ENCODE peak calls at places on chromosomes 13 and 19, in ten cellular contexts. F is HCT116, A is H1, O is stomach, E is K562, K is breast epithelium, V is suprapubic skin, Y is sigmoid colon, I is upper lobe of left lung, X is prostate gland. R is an unnamed sample.

GRCh38 chr19:36638862-36639510 is 27.7 kb downstream of the ZNF461 start:
- DNase-seq in F (no peak), A (no peak), O (no peak), E (no peak), K (no peak), V (no peak), Y (no peak), I (no peak), X (no peak), R (no peak)

GRCh38 chr19:56980864-56981263 is 138.9 kb upstream of the USP29 start:
- DNase-seq in F (no peak), A (no peak), O (no peak), E (no peak), K (no peak), V (no peak), Y (no peak), I (no peak), X (no peak), R (no peak)

GRCh38 chr19:17790059-17790780 is 4.7 kb upstream of the B3GNT3 start:
- DNase-seq in F (peak; percentile 60), A (no peak), O (peak; percentile 50), E (no peak), K (no peak), V (no peak), Y (no peak), I (no peak), X (no peak), R (no peak)

GRCh38 chr19:35449347-35450043 is 1.4 kb downstream of the FFAR2 start:
- DNase-seq in F (no peak), A (no peak), O (peak; percentile 38), E (no peak), K (no peak), V (no peak), Y (no peak), I (peak; percentile 31), X (peak; percentile 56), R (no peak)

GRCh38 chr13:79799466-79799865 is 318.5 kb downstream of the NDFIP2 start:
- DNase-seq in F (no peak), A (no peak), O (no peak), E (no peak), K (no peak), V (no peak), Y (no peak), I (no peak), X (no peak), R (no peak)

GRCh38 chr13:49265822-49266221 is 18.1 kb downstream of the CDADC1 start:
- DNase-seq in F (no peak), A (no peak), O (no peak), E (no peak), K (no peak), V (no peak), Y (no peak), I (no peak), X (no peak), R (no peak)

GRCh38 chr13:31073859-31074718 is 87.6 kb downstream of the HSPH1 start:
- DNase-seq in F (no peak), A (no peak), O (no peak), E (no peak), K (peak; percentile 17), V (no peak), Y (no peak), I (peak; percentile 50), X (peak; percentile 15), R (no peak)

GRCh38 chr13:50893211-50893852 is 16.3 kb upstream of the RNASEH2B start:
- DNase-seq in F (no peak), A (no peak), O (no peak), E (no peak), K (no peak), V (no peak), Y (no peak), I (no peak), X (no peak), R (no peak)

GRCh38 chr13:113559061-113559460 is 25.5 kb upstream of the TFDP1 start:
- DNase-seq in F (no peak), A (no peak), O (peak; percentile 3), E (no peak), K (no peak), V (no peak), Y (no peak), I (no peak), X (no peak), R (peak; percentile 46)

GRCh38 chr13:97567510-97568243 is 133.7 kb downstream of the RAP2A start:
- DNase-seq in F (peak; percentile 40), A (no peak), O (peak; percentile 61), E (no peak), K (peak; percentile 75), V (peak; percentile 70), Y (no peak), I (peak; percentile 83), X (peak; percentile 43), R (no peak)

GRCh38 chr13:113562866-113563265 is 21.7 kb upstream of the TFDP1 start:
- DNase-seq in F (no peak), A (no peak), O (peak; percentile 4), E (no peak), K (peak; percentile 10), V (no peak), Y (no peak), I (no peak), X (no peak), R (no peak)

DNA sequence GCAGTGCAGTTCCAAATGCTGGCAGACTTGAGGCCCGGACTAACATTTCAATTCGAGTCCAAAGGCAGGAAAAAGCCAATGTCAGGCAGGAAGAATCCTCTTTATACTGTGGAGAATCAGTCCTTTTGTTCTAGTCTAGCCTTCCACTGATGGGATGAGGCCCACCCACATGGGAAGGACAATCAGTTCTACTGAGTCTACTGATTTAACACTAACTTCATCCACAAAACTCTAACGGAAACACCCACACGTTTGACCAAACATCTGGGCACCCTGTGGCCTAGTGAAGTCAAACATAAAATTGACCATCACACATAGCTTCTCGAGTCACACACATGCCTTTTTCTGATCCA is 100.3 kb downstream of the UBL3 start:
- DNase-seq in F (no peak), A (no peak), O (no peak), E (no peak), K (no peak), V (no peak), Y (no peak), I (no peak), X (no peak), R (no peak)
- TF ChIP-seq POLR2AphosphoS5 in F (no peak), A (no peak), O (no peak), E (no peak), K (no peak), V (no peak), Y (no peak), I (no peak), X (no peak), R (no peak)

DNA sequence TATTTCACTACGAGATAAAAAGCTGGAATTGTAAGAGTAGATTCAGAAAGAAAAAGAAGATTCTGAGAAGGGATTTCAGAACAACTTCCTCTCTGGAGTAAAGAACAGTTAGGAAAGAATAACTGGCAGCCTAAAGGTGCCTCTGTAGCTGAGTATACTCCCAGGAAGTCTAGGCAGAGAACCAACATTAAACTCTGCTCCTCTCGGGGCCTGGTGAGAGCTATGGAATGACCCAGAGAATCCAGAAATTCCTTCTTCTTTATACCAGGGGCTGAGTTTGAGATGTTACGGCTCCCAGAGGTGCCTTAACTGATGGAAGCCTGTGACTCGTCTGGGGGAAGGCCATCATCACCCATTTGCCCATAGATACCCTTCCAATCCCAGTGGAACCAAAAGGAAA is 39.1 kb downstream of the FAM216B start:
- DNase-seq in F (no peak), A (no peak), O (no peak), E (no peak), K (no peak), V (no peak), Y (no peak), I (no peak), X (no peak), R (no peak)
- H3K4me3 ChIP-seq in F (no peak overlapping the region), A (no peak overlapping the region), O (no peak overlapping the region), E (no peak overlapping the region), K (no peak overlapping the region), V (no peak overlapping the region), Y (no peak overlapping the region), I (no peak overlapping the region), X (no peak overlapping the region), R (no peak overlapping the region)

GRCh38 chr19:45223879-45224278 is 21.3 kb downstream of the EXOC3L2 start:
- DNase-seq in F (no peak), A (no peak), O (no peak), E (no peak), K (no peak), V (no peak), Y (no peak), I (no peak), X (no peak), R (no peak)
- TF ChIP-seq POLR2AphosphoS5 in F (no peak), A (no peak), O (no peak), E (no peak), K (no peak), V (no peak), Y (no peak), I (no peak), X (no peak), R (no peak)

GRCh38 chr13:102772042-102772425 is 1.6 kb downstream of the TEX30 start:
- DNase-seq in F (no peak), A (no peak), O (no peak), E (no peak), K (no peak), V (no peak), Y (no peak), I (no peak), X (no peak), R (no peak)

GRCh38 chr13:102771298-102772041 is 2.1 kb downstream of the TEX30 start:
- DNase-seq in F (no peak), A (no peak), O (no peak), E (no peak), K (no peak), V (no peak), Y (no peak), I (no peak), X (no peak), R (no peak)

GRCh38 chr13:102768914-102769313 is 4.7 kb downstream of the TEX30 start:
- DNase-seq in F (no peak), A (no peak), O (no peak), E (no peak), K (no peak), V (no peak), Y (no peak), I (no peak), X (no peak), R (no peak)

GRCh38 chr13:102769679-102770078 is 3.9 kb downstream of the TEX30 start:
- DNase-seq in F (no peak), A (no peak), O (no peak), E (no peak), K (no peak), V (no peak), Y (no peak), I (no peak), X (no peak), R (no peak)

GRCh38 chr13:102770435-102770834 is 3.2 kb downstream of the TEX30 start:
- DNase-seq in F (no peak), A (no peak), O (no peak), E (no peak), K (no peak), V (no peak), Y (no peak), I (no peak), X (no peak), R (no peak)
- H3K4me3 ChIP-seq in F (no peak overlapping the region), A (no peak overlapping the region), O (no peak overlapping the region), E (no peak overlapping the region), K (no peak overlapping the region), V (no peak overlapping the region), Y (no peak overlapping the region), I (no peak overlapping the region), X (no peak overlapping the region), R (no peak overlapping the region)

R was measured in spleen.